ENCODE peak calls at places on chromosomes 5 and 9, in nine cellular contexts. Z, E, S, Y, J, O, K, H and M are unnamed samples.
A peak's percentile ranks its signal among the peaks of the same experiment; 100 is the strongest.

GRCh38 chr9:112890106-112891081 is at the start of gene SLC46A2:
- DNase-seq in Z (no peak), E (peak; percentile 10), S (peak; percentile 9), Y (no peak), J (no peak), O (no peak), K (no peak), H (no peak), M (no peak)

GRCh38 chr5:31688515-31689092 is 49.7 kb downstream of the PDZD2 start:
- DNase-seq in Z (no peak), E (no peak), S (no peak), Y (no peak), J (no peak), O (no peak), K (no peak), H (no peak), M (no peak)

GRCh38 chr5:38858839-38859238 is 13.0 kb downstream of the OSMR start:
- DNase-seq in Z (no peak), E (no peak), S (no peak), Y (no peak), J (no peak), O (no peak), K (no peak), H (no peak), M (no peak)

GRCh38 chr5:89156226-89156625 is 273.2 kb upstream of the MEF2C start:
- DNase-seq in Z (no peak), E (no peak), S (no peak), Y (no peak), J (no peak), O (no peak), K (no peak), H (no peak), M (no peak)

GRCh38 chr9:14985419-14985818 is 75.2 kb upstream of the FREM1 start:
- DNase-seq in Z (no peak), E (no peak), S (no peak), Y (no peak), J (no peak), O (no peak), K (no peak), H (no peak), M (no peak)

GRCh38 chr9:132268725-132269352 is 85.9 kb downstream of the SETX start:
- DNase-seq in Z (peak; percentile 34), E (peak; percentile 71), S (peak; percentile 73), Y (peak; percentile 47), J (no peak), O (peak; percentile 41), K (peak; percentile 59), H (peak; percentile 66), M (peak; percentile 47)

GRCh38 chr9:113446323-113446740 is 17.2 kb upstream of the RGS3 start:
- DNase-seq in Z (no peak), E (peak; percentile 68), S (peak; percentile 73), Y (peak; percentile 31), J (no peak), O (no peak), K (peak; percentile 9), H (no peak), M (peak; percentile 48)

GRCh38 chr5:78591227-78591626 is 57.3 kb downstream of the LHFPL2 start:
- DNase-seq in Z (no peak), E (peak; percentile 97), S (peak; percentile 75), Y (peak; percentile 90), J (no peak), O (no peak), K (no peak), H (no peak), M (no peak)

GRCh38 chr9:72675586-72675985 is 154.2 kb downstream of the TMC1 start:
- DNase-seq in Z (no peak), E (no peak), S (peak; percentile 27), Y (peak; percentile 81), J (no peak), O (no peak), K (no peak), H (no peak), M (no peak)

GRCh38 chr9:133709716-133710571 is 28.2 kb downstream of the SARDH start:
- DNase-seq in Z (no peak), E (no peak), S (no peak), Y (no peak), J (peak; percentile 58), O (no peak), K (no peak), H (no peak), M (no peak)

GRCh38 chr9:70111641-70112236 is 68.1 kb downstream of the MAMDC2 start:
- DNase-seq in Z (no peak), E (peak; percentile 65), S (no peak), Y (peak; percentile 13), J (no peak), O (no peak), K (no peak), H (no peak), M (no peak)

GRCh38 chr5:88377705-88378656 is 109.3 kb upstream of the TMEM161B start:
- DNase-seq in Z (no peak), E (no peak), S (no peak), Y (peak; percentile 38), J (no peak), O (no peak), K (no peak), H (no peak), M (no peak)

GRCh38 chr9:68869020-68869419 is 144.9 kb downstream of the PRKACG start:
- DNase-seq in Z (no peak), E (no peak), S (no peak), Y (no peak), J (no peak), O (no peak), K (no peak), H (no peak), M (no peak)

GRCh38 chr9:97935291-97935690 is 2.7 kb downstream of the HEMGN start:
- DNase-seq in Z (no peak), E (no peak), S (no peak), Y (no peak), J (no peak), O (no peak), K (no peak), H (no peak), M (no peak)